ENCODE peak calls at places on chromosomes 1 and 21, in six cellular contexts. P is breast epithelium, A is Peyer's patch, U is esophagus squamous epithelium, H is prostate gland, R is tibial nerve. G is an unnamed sample.
A peak's percentile ranks its signal among the peaks of the same experiment; 100 is the strongest.

GRCh38 chr21:22575165-22575584 is 1577.0 kb downstream of the NCAM2 start:
- DNase-seq in P (no peak), A (no peak), U (no peak), H (no peak), R (no peak), G (no peak)

GRCh38 chr21:39175154-39175553 is 8.1 kb downstream of the PSMG1 start:
- DNase-seq in P (no peak), A (no peak), U (no peak), H (no peak), R (no peak), G (no peak)

GRCh38 chr1:223794040-223794880 is 51.5 kb downstream of the TP53BP2 start:
- DNase-seq in P (no peak), A (no peak), U (no peak), H (no peak), R (no peak), G (no peak)

GRCh38 chr1:167456926-167457325 is 61.4 kb downstream of the CD247 start:
- DNase-seq in P (no peak), A (no peak), U (no peak), H (no peak), R (no peak), G (no peak)

GRCh38 chr1:12333036-12333785 is 103.4 kb downstream of the VPS13D start:
- DNase-seq in P (no peak), A (no peak), U (no peak), H (no peak), R (no peak), G (peak; percentile 73)

GRCh38 chr1:1114431-1114830 is 1.5 kb downstream of the C1orf159 start:
- DNase-seq in P (peak; percentile 41), A (no peak), U (no peak), H (no peak), R (no peak), G (no peak)

GRCh38 chr1:20051218-20051829 is 18.7 kb upstream of the PLA2G5 start:
- DNase-seq in P (no peak), A (no peak), U (no peak), H (no peak), R (no peak), G (no peak)

GRCh38 chr1:19504796-19505693 is 19.7 kb upstream of the CAPZB start:
- DNase-seq in P (no peak), A (no peak), U (no peak), H (no peak), R (peak; percentile 64), G (no peak)

GRCh38 chr1:51776408-51776807 is 102.1 kb downstream of the NRDC start:
- DNase-seq in P (no peak), A (no peak), U (no peak), H (no peak), R (no peak), G (no peak)

GRCh38 chr21:36183144-36183795 is 26.6 kb downstream of the DOP1B start:
- DNase-seq in P (no peak), A (no peak), U (no peak), H (no peak), R (no peak), G (no peak)

GRCh38 chr1:79554620-79555160 is 548.2 kb upstream of the ADGRL4 start:
- DNase-seq in P (no peak), A (no peak), U (no peak), H (no peak), R (no peak), G (no peak)

GRCh38 chr21:42503711-42504110 is 7.7 kb upstream of the RSPH1 start:
- DNase-seq in P (no peak), A (peak; percentile 56), U (no peak), H (no peak), R (no peak), G (no peak)

GRCh38 chr1:2187619-2188018 is 7.0 kb downstream of the FAAP20 start:
- DNase-seq in P (no peak), A (no peak), U (no peak), H (no peak), R (no peak), G (no peak)

GRCh38 chr1:153617677-153618076 is 1.6 kb upstream of the S100A14 start:
- DNase-seq in P (peak; percentile 66), A (peak; percentile 66), U (no peak), H (no peak), R (no peak), G (no peak)

GRCh38 chr1:214446772-214447556 is 104.4 kb downstream of the PTPN14 start:
- DNase-seq in P (no peak), A (no peak), U (no peak), H (peak; percentile 33), R (no peak), G (peak; percentile 48)

GRCh38 chr1:164754088-164754600 is 195.2 kb downstream of the PBX1 start:
- DNase-seq in P (no peak), A (no peak), U (no peak), H (peak; percentile 39), R (no peak), G (peak; percentile 69)

GRCh38 chr1:145750444-145750843 is 31.1 kb downstream of the CD160 start:
- DNase-seq in P (no peak), A (no peak), U (no peak), H (no peak), R (no peak), G (no peak)

GRCh38 chr21:45617021-45617930 is 26.2 kb upstream of the PCBP3 start:
- DNase-seq in P (peak; percentile 47), A (no peak), U (no peak), H (no peak), R (no peak), G (no peak)

GRCh38 chr1:90246069-90246468 is 251.2 kb downstream of the ZNF326 start:
- DNase-seq in P (no peak), A (no peak), U (no peak), H (no peak), R (no peak), G (no peak)

GRCh38 chr21:46604975-46605758 is at the start of gene S100B:
- DNase-seq in P (no peak), A (no peak), U (no peak), H (no peak), R (no peak), G (no peak)

GRCh38 chr1:12464627-12465056 is 153.4 kb downstream of the DHRS3 start:
- DNase-seq in P (no peak), A (no peak), U (no peak), H (peak; percentile 82), R (no peak), G (peak; percentile 53)

GRCh38 chr1:235644693-235645305 is 4.8 kb downstream of the GNG4 start:
- DNase-seq in P (no peak), A (no peak), U (no peak), H (no peak), R (no peak), G (no peak)

GRCh38 chr1:181260271-181260670 is 171.8 kb downstream of the IER5 start:
- DNase-seq in P (no peak), A (no peak), U (no peak), H (no peak), R (no peak), G (no peak)

GRCh38 chr1:89603651-89604413 is 29.1 kb upstream of the LRRC8C start:
- DNase-seq in P (no peak), A (no peak), U (no peak), H (no peak), R (no peak), G (no peak)

GRCh38 chr1:211811126-211811525 is 19.4 kb downstream of the LPGAT1 start:
- DNase-seq in P (no peak), A (no peak), U (no peak), H (no peak), R (no peak), G (no peak)

DNA sequence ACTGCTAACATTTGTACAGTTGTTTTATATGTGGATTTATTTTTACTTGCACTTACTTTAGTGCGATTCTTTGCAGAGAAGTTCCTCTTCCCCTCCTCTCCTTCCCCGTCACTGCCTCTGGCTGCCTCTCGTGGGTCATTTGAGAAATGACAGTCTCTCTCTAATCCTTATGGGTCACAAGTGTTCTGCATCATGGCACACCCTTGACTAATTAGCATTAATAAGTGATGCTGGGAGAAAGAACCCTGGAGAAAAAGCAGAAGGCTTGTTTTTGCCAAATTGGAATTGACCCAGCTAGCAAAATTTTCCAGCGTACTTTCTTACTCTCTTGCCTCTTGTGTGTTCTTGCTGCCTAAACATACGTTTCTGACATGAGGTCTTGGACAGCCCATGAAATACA is 301.2 kb downstream of the DUSP10 start:
- DNase-seq in P (no peak), A (no peak), U (no peak), H (no peak), R (no peak), G (no peak)
- TF ChIP-seq POLR2A in P (no peak), A (no peak), U (no peak), H (no peak), R (no peak), G (no peak)

GRCh38 chr1:222588135-222588534 is 1.6 kb downstream of the TAF1A start:
- DNase-seq in P (no peak), A (no peak), U (no peak), H (no peak), R (no peak), G (no peak)

GRCh38 chr1:222592171-222592570 is 2.4 kb upstream of the TAF1A start:
- DNase-seq in P (no peak), A (no peak), U (no peak), H (no peak), R (no peak), G (no peak)

GRCh38 chr1:222594789-222595188 is 5.1 kb upstream of the TAF1A start:
- DNase-seq in P (no peak), A (no peak), U (no peak), H (no peak), R (no peak), G (no peak)

GRCh38 chr1:222586842-222587241 is 2.9 kb downstream of the TAF1A start:
- DNase-seq in P (no peak), A (no peak), U (no peak), H (no peak), R (no peak), G (no peak)

GRCh38 chr1:222589462-222590302 is at the start of gene TAF1A:
- DNase-seq in P (peak; percentile 84), A (peak; percentile 86), U (peak; percentile 47), H (peak; percentile 82), R (peak; percentile 85), G (peak; percentile 90)
- H3K4me3 ChIP-seq in P (peak within 1 kb of the TSS; percentile 85), A (peak within 1 kb of the TSS; percentile 72), U (peak within 1 kb of the TSS; percentile 72), H (peak within 1 kb of the TSS; percentile 56), R (peak within 1 kb of the TSS; percentile 69), G (peak within 1 kb of the TSS; percentile 47)

DNA sequence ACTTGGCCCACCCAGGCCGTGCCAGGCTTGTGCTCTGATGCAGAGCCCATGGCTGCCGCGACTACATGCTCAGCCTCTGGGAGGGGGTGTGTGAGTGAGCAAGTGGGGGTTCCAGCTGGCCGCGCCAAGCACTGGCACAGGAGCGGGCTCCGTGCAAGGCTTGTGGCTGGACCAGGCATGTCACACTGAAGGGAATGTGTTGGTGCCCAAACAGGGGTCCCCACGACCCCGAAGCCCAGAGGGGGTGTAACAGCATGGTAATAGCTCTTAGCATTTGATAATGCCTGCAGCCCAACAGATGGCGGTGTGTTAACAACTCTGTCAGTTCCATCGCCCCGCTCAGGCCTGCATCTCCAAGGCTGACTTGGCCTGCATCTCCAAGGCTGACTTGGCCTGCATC is 38.3 kb upstream of the CD46 start:
- DNase-seq in P (no peak), A (no peak), U (no peak), H (no peak), R (no peak), G (no peak)
- H3K4me1 ChIP-seq in P (no peaks in the 10 kb centered on the region), A (no peaks in the 10 kb centered on the region), U (no peaks in the 10 kb centered on the region), H (no peaks in the 10 kb centered on the region), R (no peaks in the 10 kb centered on the region), G (no peaks in the 10 kb centered on the region)

GRCh38 chr1:54413295-54413694 is 7.1 kb upstream of the SSBP3 start:
- DNase-seq in P (no peak), A (peak; percentile 34), U (no peak), H (no peak), R (no peak), G (peak; percentile 53)
- TF ChIP-seq POLR2A in P (no peak), A (no peak), U (no peak), H (no peak), R (no peak), G (no peak)

GRCh38 chr1:206772228-206773002 is at the start of gene IL10:
- DNase-seq in P (no peak), A (no peak), U (no peak), H (no peak), R (peak; percentile 43), G (no peak)
- H3K4me3 ChIP-seq in P (no peak within 1 kb of the TSS), A (no peak within 1 kb of the TSS), U (no peak within 1 kb of the TSS), H (no peak within 1 kb of the TSS), R (no peak within 1 kb of the TSS), G (no peak within 1 kb of the TSS)

G was measured in body of pancreas.